ENCODE peak calls at places on chromosome 12, in five cellular contexts. Q is HepG2; O is pancreas; X is CD8-positive, alpha-beta T cell; W is naive thymus-derived CD4-positive, alpha-beta T cell. G is an unnamed sample. For H3K36me3, the result is how much of the 10 kb centered on the place peaks cover.

GRCh38 chr12:118336123-118336522 is 36.6 kb downstream of the TAOK3 start:
- DNase-seq in Q (no peak), O (no peak), X (no peak), W (no peak), G (no peak)

GRCh38 chr12:109678732-109679131 is 34.9 kb upstream of the FAM222A start:
- DNase-seq in Q (no peak), O (no peak), X (no peak), W (no peak), G (no peak)

GRCh38 chr12:68402422-68402821 is 70.3 kb upstream of the MDM1 start:
- DNase-seq in Q (no peak), O (no peak), X (no peak), W (no peak), G (no peak)

GRCh38 chr12:52317443-52318052 is 3.6 kb downstream of the KRT83 start:
- DNase-seq in Q (no peak), O (no peak), X (no peak), W (no peak), G (no peak)

GRCh38 chr12:110637869-110638441 is 24.0 kb downstream of the TCTN1 start:
- DNase-seq in Q (no peak), O (no peak), X (no peak), W (no peak), G (no peak)

GRCh38 chr12:94762259-94762942 is 112.0 kb upstream of the TMCC3 start:
- DNase-seq in Q (no peak), O (no peak), X (no peak), W (no peak), G (no peak)

GRCh38 chr12:128840862-128841468 is 12.3 kb upstream of the GLT1D1 start:
- DNase-seq in Q (no peak), O (no peak), X (no peak), W (no peak), G (no peak)

GRCh38 chr12:64583395-64584172 is 26.7 kb upstream of the RASSF3 start:
- DNase-seq in Q (no peak), O (no peak), X (no peak), W (no peak), G (no peak)

GRCh38 chr12:64737539-64737938 is 21.7 kb downstream of the GNS start:
- DNase-seq in Q (no peak), O (no peak), X (no peak), W (no peak), G (no peak)

GRCh38 chr12:2372178-2372577 is 319.4 kb downstream of the CACNA1C start:
- DNase-seq in Q (no peak), O (no peak), X (no peak), W (no peak), G (no peak)

GRCh38 chr12:80838708-80839107 is 99.0 kb downstream of the LIN7A start:
- DNase-seq in Q (peak), O (no peak), X (no peak), W (no peak), G (no peak)

GRCh38 chr12:120007272-120007671 is 18.2 kb downstream of the BICDL1 start:
- DNase-seq in Q (no peak), O (no peak), X (peak), W (peak), G (no peak)

GRCh38 chr12:56315256-56315625 is 547 bp downstream of the CNPY2 start:
- DNase-seq in Q (no peak), O (no peak), X (no peak), W (no peak), G (no peak)

GRCh38 chr12:82176761-82177490 is 181.3 kb downstream of the CCDC59 start:
- DNase-seq in Q (no peak), O (no peak), X (no peak), W (no peak), G (no peak)

GRCh38 chr12:25839470-25839869 is 119.0 kb upstream of the RASSF8 start:
- DNase-seq in Q (no peak), O (no peak), X (no peak), W (no peak), G (no peak)

GRCh38 chr12:46556820-46557524 is 184.4 kb upstream of the SLC38A2 start:
- DNase-seq in Q (no peak), O (no peak), X (no peak), W (no peak), G (peak)

GRCh38 chr12:120012067-120012621 is 23.1 kb downstream of the BICDL1 start:
- DNase-seq in Q (no peak), O (no peak), X (peak), W (peak), G (no peak)

GRCh38 chr12:5466521-5466960 is 34.6 kb downstream of the NTF3 start:
- DNase-seq in Q (no peak), O (no peak), X (no peak), W (no peak), G (no peak)

GRCh38 chr12:109612975-109613502 is 39.4 kb downstream of the MVK start:
- DNase-seq in Q (peak), O (no peak), X (no peak), W (no peak), G (no peak)

GRCh38 chr12:89163918-89164317 is 188.4 kb downstream of the DUSP6 start:
- DNase-seq in Q (no peak), O (no peak), X (no peak), W (no peak), G (no peak)

GRCh38 chr12:15788266-15789214 is 648 bp downstream of the EPS8 start:
- DNase-seq in Q (peak), O (peak), X (no peak), W (peak), G (peak)

GRCh38 chr12:31412292-31412801 is 86.4 kb upstream of the SINHCAF start:
- DNase-seq in Q (no peak), O (no peak), X (no peak), W (no peak), G (no peak)

GRCh38 chr12:32296541-32296940 is 102.8 kb upstream of the FGD4 start:
- DNase-seq in Q (no peak), O (no peak), X (no peak), W (no peak), G (no peak)

GRCh38 chr12:88251798-88252197 is 109.7 kb downstream of the TMTC3 start:
- DNase-seq in Q (no peak), O (no peak), X (no peak), W (no peak), G (no peak)

GRCh38 chr12:58302487-58303011 is 361.2 kb downstream of the ATP23 start:
- DNase-seq in Q (no peak), O (no peak), X (no peak), W (no peak), G (no peak)

GRCh38 chr12:109946913-109947312 is 46.8 kb downstream of the TCHP start:
- DNase-seq in Q (no peak), O (no peak), X (no peak), W (no peak), G (no peak)

GRCh38 chr12:24596768-24597388 is 352.0 kb downstream of the BCAT1 start:
- DNase-seq in Q (peak), O (no peak), X (no peak), W (no peak), G (no peak)

GRCh38 chr12:3313655-3314305 is 177.2 kb upstream of the PRMT8 start:
- DNase-seq in Q (peak), O (no peak), X (peak), W (no peak), G (peak)

GRCh38 chr12:87678453-87678852 is 350.7 kb downstream of the C12orf50 start:
- DNase-seq in Q (no peak), O (no peak), X (no peak), W (no peak), G (no peak)

GRCh38 chr12:64781374-64782029 is 22.3 kb upstream of the GNS start:
- DNase-seq in Q (no peak), O (peak), X (no peak), W (no peak), G (no peak)

GRCh38 chr12:3833670-3834310 is 39.4 kb downstream of the PARP11 start:
- DNase-seq in Q (no peak), O (no peak), X (no peak), W (no peak), G (no peak)

GRCh38 chr12:111582133-111582747 is 16.9 kb downstream of the ATXN2 start:
- DNase-seq in Q (no peak), O (no peak), X (no peak), W (no peak), G (no peak)

GRCh38 chr12:86052921-86053320 is 178.8 kb downstream of the NTS start:
- DNase-seq in Q (no peak), O (no peak), X (no peak), W (no peak), G (no peak)

GRCh38 chr12:46473634-46474201 is 101.1 kb upstream of the SLC38A2 start:
- DNase-seq in Q (peak), O (no peak), X (no peak), W (no peak), G (peak)

GRCh38 chr12:82857911-82858533 is 171.3 kb downstream of the TMTC2 start:
- DNase-seq in Q (no peak), O (no peak), X (no peak), W (no peak), G (no peak)

GRCh38 chr12:76738824-76739579 is 24.9 kb upstream of the ZDHHC17 start:
- DNase-seq in Q (peak), O (no peak), X (no peak), W (no peak), G (no peak)

GRCh38 chr12:102095677-102096263 is 24.1 kb downstream of the NUP37 start:
- DNase-seq in Q (peak), O (no peak), X (no peak), W (no peak), G (no peak)
- H3K36me3 ChIP-seq in Q (under half), O (under half), X (under half), W (under half), G (under half)

GRCh38 chr12:48832321-48833060 is 14.2 kb downstream of the CACNB3 start:
- DNase-seq in Q (no peak), O (no peak), X (no peak), W (no peak), G (no peak)
- H3K36me3 ChIP-seq in Q (under half), O (under half), X (half or more), W (half or more), G (half or more)

DNA sequence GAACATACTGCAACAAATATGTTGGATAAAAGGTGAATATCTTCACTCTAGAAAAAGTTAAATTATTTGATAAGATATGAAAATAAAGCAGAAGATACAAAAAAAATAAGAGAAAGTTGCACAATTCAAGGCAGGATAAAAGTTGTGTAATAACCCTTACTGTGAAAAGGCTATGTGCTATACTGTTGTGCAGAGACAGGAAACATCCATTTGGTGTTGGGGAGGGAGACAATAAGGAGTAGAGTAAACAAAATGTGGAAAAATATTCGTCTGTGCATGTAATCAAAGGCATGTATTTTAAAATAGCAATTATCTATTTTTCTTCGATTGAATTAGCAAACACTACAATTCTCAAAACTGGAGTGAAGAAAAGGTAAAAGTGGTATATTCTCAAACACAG is 34.8 kb downstream of the PTHLH start:
- DNase-seq in Q (no peak), O (no peak), X (no peak), W (no peak), G (no peak)
- H3K36me3 ChIP-seq in Q (under half), O (under half), X (under half), W (under half), G (under half)

DNA sequence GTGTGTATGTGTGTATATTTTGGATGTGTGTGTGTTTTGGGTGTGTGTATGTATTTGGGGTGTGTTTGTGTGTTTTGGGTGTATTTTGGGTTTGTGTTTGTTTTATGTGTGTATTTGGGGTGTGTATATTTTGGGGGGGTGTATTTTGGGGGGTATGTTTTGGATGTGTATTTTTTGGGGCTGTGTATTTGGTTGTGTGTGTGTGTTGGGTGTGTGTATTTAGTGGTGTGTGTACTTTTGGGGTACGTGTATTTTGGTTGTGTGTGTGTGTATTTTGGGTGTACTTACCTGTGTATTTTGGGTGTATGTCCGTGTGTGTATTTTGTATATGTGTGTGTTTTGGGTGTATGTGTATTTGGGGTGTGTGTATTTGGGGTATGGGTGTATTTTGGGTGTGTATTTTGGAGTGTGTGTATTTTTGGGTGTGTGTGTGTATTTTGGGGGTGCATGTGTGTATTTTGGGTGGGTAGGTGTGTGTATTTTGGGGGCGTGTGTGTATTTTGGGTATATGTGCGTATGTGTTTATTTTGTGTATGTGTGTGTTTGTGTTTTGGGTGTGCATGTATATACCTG is 16.7 kb upstream of the TCTN2 start:
- DNase-seq in Q (no peak), O (no peak), X (no peak), W (no peak), G (no peak)
- H3K36me3 ChIP-seq in Q (under half), O (under half), X (under half), W (half or more), G (half or more)

DNA sequence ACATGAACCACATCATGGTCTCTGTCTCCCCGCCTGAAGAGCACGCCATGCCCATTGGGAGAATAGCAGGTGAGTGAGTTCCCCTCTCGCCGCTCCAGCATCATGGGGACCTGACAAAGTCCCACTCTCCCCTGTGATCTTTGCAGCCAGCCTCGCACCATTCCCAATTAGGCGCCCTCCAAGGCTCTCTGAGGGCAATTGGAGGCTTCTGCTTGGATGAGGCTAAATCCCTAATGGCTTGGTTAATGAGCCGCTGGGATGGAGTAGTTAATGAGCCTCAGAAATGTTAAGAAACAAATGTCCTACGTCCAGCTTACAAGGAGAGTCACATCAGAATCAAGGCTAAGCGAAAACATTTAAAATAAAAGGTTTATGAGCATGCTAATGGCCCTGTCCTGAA is 200.8 kb upstream of the BCL2L14 start:
- DNase-seq in Q (no peak), O (no peak), X (no peak), W (no peak), G (no peak)
- H3K36me3 ChIP-seq in Q (under half), O (under half), X (under half), W (under half), G (under half)

GRCh38 chr12:116759783-116760581 is 21.9 kb downstream of the RNFT2 start:
- DNase-seq in Q (no peak), O (no peak), X (no peak), W (peak), G (no peak)
- H3K36me3 ChIP-seq in Q (under half), O (under half), X (under half), W (under half), G (under half)